ENCODE peak calls at places on chromosomes 13 and 19, in four cellular contexts. One of them, this sample, is unnamed.

GRCh38 chr19:50567052-50567841 is 988 bp downstream of the LRRC4B start:
- DNase-seq in fibroblast of lung: no peak
- DNase-seq in RWPE2: no peak
- DNase-seq in body of pancreas: no peak
- DNase-seq in this sample: no peak

GRCh38 chr19:52601025-52601973 is 31.2 kb downstream of the ZNF701 start:
- DNase-seq in fibroblast of lung: peak; percentile 87
- DNase-seq in RWPE2: peak; percentile 93
- DNase-seq in body of pancreas: peak; percentile 97
- DNase-seq in this sample: peak; percentile 93

GRCh38 chr13:75180805-75181455 is 301.0 kb downstream of the TBC1D4 start:
- DNase-seq in fibroblast of lung: peak; percentile 51
- DNase-seq in RWPE2: no peak
- DNase-seq in body of pancreas: no peak
- DNase-seq in this sample: no peak

GRCh38 chr13:111855786-111856185 is 211.2 kb upstream of the SOX1 start:
- DNase-seq in fibroblast of lung: no peak
- DNase-seq in RWPE2: no peak
- DNase-seq in body of pancreas: no peak
- DNase-seq in this sample: no peak

GRCh38 chr13:48156466-48156865 is 61.6 kb upstream of the MED4 start:
- DNase-seq in fibroblast of lung: no peak
- DNase-seq in RWPE2: no peak
- DNase-seq in body of pancreas: no peak
- DNase-seq in this sample: peak; percentile 60

GRCh38 chr13:107275945-107276614 is 708.1 kb upstream of the ARGLU1 start:
- DNase-seq in fibroblast of lung: no peak
- DNase-seq in RWPE2: no peak
- DNase-seq in body of pancreas: no peak
- DNase-seq in this sample: no peak

GRCh38 chr13:61664821-61665705 is 249.4 kb upstream of the PCDH20 start:
- DNase-seq in fibroblast of lung: no peak
- DNase-seq in RWPE2: no peak
- DNase-seq in body of pancreas: no peak
- DNase-seq in this sample: no peak

GRCh38 chr13:109818136-109818535 is 31.8 kb upstream of the IRS2 start:
- DNase-seq in fibroblast of lung: no peak
- DNase-seq in RWPE2: no peak
- DNase-seq in body of pancreas: no peak
- DNase-seq in this sample: no peak

GRCh38 chr13:110044521-110045200 is 258.3 kb upstream of the IRS2 start:
- DNase-seq in fibroblast of lung: peak; percentile 19
- DNase-seq in RWPE2: no peak
- DNase-seq in body of pancreas: no peak
- DNase-seq in this sample: no peak

GRCh38 chr13:46354143-46355087 is 32.6 kb downstream of the RUBCNL start:
- DNase-seq in fibroblast of lung: peak; percentile 91
- DNase-seq in RWPE2: no peak
- DNase-seq in body of pancreas: no peak
- DNase-seq in this sample: no peak

GRCh38 chr13:87975035-87975434 is 303.9 kb downstream of the SLITRK5 start:
- DNase-seq in fibroblast of lung: peak; percentile 82
- DNase-seq in RWPE2: no peak
- DNase-seq in body of pancreas: no peak
- DNase-seq in this sample: no peak

GRCh38 chr19:1062387-1063029 is 4.5 kb upstream of the ARHGAP45 start:
- DNase-seq in fibroblast of lung: no peak
- DNase-seq in RWPE2: no peak
- DNase-seq in body of pancreas: no peak
- DNase-seq in this sample: no peak

GRCh38 chr19:42496551-42497133 is 31.6 kb downstream of the CEACAM1 start:
- DNase-seq in fibroblast of lung: no peak
- DNase-seq in RWPE2: no peak
- DNase-seq in body of pancreas: no peak
- DNase-seq in this sample: no peak

GRCh38 chr13:99310382-99311031 is 3.3 kb upstream of the GPR183 start:
- DNase-seq in fibroblast of lung: peak; percentile 90
- DNase-seq in RWPE2: no peak
- DNase-seq in body of pancreas: no peak
- DNase-seq in this sample: no peak

GRCh38 chr13:99312493-99312883 is 5.3 kb upstream of the GPR183 start:
- DNase-seq in fibroblast of lung: peak; percentile 61
- DNase-seq in RWPE2: no peak
- DNase-seq in body of pancreas: peak; percentile 39
- DNase-seq in this sample: no peak

GRCh38 chr13:99313473-99313872 is 6.3 kb upstream of the GPR183 start:
- DNase-seq in fibroblast of lung: no peak
- DNase-seq in RWPE2: no peak
- DNase-seq in body of pancreas: no peak
- DNase-seq in this sample: no peak

GRCh38 chr13:99311748-99312492 is 4.7 kb upstream of the GPR183 start:
- DNase-seq in fibroblast of lung: no peak
- DNase-seq in RWPE2: no peak
- DNase-seq in body of pancreas: no peak
- DNase-seq in this sample: no peak

GRCh38 chr13:99311137-99311536 is 3.9 kb upstream of the GPR183 start:
- DNase-seq in fibroblast of lung: no peak
- DNase-seq in RWPE2: no peak
- DNase-seq in body of pancreas: no peak
- DNase-seq in this sample: no peak
- H3K27ac ChIP-seq in fibroblast of lung: peak overlapping the region; percentile 38
- H3K27ac ChIP-seq in RWPE2: no peak overlapping the region
- H3K27ac ChIP-seq in body of pancreas: no peak overlapping the region
- H3K27ac ChIP-seq in this sample: no peak overlapping the region

GRCh38 chr19:17562097-17562496 is 6.6 kb downstream of the COLGALT1 start:
- DNase-seq in fibroblast of lung: no peak
- DNase-seq in RWPE2: no peak
- DNase-seq in body of pancreas: no peak
- DNase-seq in this sample: no peak
- H3K27ac ChIP-seq in fibroblast of lung: no peak overlapping the region
- H3K27ac ChIP-seq in RWPE2: no peak overlapping the region
- H3K27ac ChIP-seq in body of pancreas: no peak overlapping the region
- H3K27ac ChIP-seq in this sample: no peak overlapping the region

GRCh38 chr19:13052447-13053232 is 50.0 kb downstream of the LYL1 start:
- DNase-seq in fibroblast of lung: no peak
- DNase-seq in RWPE2: no peak
- DNase-seq in body of pancreas: no peak
- DNase-seq in this sample: no peak

GRCh38 chr19:13053238-13053637 is 49.4 kb downstream of the LYL1 start:
- DNase-seq in fibroblast of lung: peak; percentile 26
- DNase-seq in RWPE2: no peak
- DNase-seq in body of pancreas: no peak
- DNase-seq in this sample: no peak

GRCh38 chr19:13047374-13047773 is 52.1 kb downstream of the NFIX start:
- DNase-seq in fibroblast of lung: no peak
- DNase-seq in RWPE2: no peak
- DNase-seq in body of pancreas: no peak
- DNase-seq in this sample: no peak

GRCh38 chr19:13051581-13052165 is 51.0 kb downstream of the LYL1 start:
- DNase-seq in fibroblast of lung: peak; percentile 67
- DNase-seq in RWPE2: peak; percentile 82
- DNase-seq in body of pancreas: peak; percentile 84
- DNase-seq in this sample: no peak

DNA sequence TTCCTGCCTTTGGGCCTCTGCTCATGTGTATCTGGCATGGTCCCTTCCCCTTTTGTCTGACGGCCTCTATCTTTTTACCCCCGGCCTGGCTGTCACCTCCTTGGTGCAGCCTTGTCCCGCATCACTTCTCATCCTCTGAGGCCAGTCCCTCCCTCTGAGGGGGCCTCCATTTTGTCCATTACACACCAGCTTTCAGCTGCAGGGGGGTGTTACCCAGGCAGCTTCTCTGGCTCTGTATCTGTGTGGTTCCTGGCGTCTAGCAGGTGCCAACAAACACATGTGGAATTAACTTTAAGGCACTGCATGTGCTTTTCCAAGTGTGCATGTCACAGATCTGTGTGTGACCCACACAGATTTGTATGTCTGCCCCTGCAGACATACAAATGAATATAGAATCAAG is 52.4 kb downstream of the LYL1 start:
- DNase-seq in fibroblast of lung: no peak
- DNase-seq in RWPE2: no peak
- DNase-seq in body of pancreas: no peak
- DNase-seq in this sample: no peak
- H3K27ac ChIP-seq in fibroblast of lung: no peak overlapping the region
- H3K27ac ChIP-seq in RWPE2: no peak overlapping the region
- H3K27ac ChIP-seq in body of pancreas: peak overlapping the region; percentile 89
- H3K27ac ChIP-seq in this sample: no peak overlapping the region

DNA sequence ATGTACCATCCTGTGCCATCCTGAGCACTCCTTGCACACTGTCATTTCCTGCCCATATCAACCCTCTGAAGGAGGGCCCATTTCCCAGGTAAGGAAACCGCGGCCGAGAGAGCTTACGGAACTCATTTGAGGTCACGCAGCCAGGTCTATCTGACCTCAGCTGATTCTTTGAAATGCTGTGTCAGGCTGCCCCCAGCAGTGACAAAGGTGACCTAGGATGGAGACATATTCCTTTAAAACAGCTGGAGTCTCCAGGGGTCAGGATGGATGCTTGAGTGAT is 42.2 kb upstream of the VSTM2B start:
- DNase-seq in fibroblast of lung: no peak
- DNase-seq in RWPE2: no peak
- DNase-seq in body of pancreas: no peak
- DNase-seq in this sample: no peak
- H3K27ac ChIP-seq in fibroblast of lung: no peak overlapping the region
- H3K27ac ChIP-seq in RWPE2: no peak overlapping the region
- H3K27ac ChIP-seq in body of pancreas: no peak overlapping the region
- H3K27ac ChIP-seq in this sample: no peak overlapping the region

GRCh38 chr13:51397262-51397933 is 55.4 kb downstream of the INTS6 start:
- DNase-seq in fibroblast of lung: peak; percentile 69
- DNase-seq in RWPE2: no peak
- DNase-seq in body of pancreas: peak; percentile 14
- DNase-seq in this sample: no peak

GRCh38 chr13:51394724-51395123 is 55.2 kb downstream of the SERPINE3 start:
- DNase-seq in fibroblast of lung: no peak
- DNase-seq in RWPE2: no peak
- DNase-seq in body of pancreas: no peak
- DNase-seq in this sample: no peak

GRCh38 chr13:51396352-51396751 is 56.5 kb downstream of the INTS6 start:
- DNase-seq in fibroblast of lung: peak; percentile 46
- DNase-seq in RWPE2: no peak
- DNase-seq in body of pancreas: no peak
- DNase-seq in this sample: no peak
- H3K27ac ChIP-seq in fibroblast of lung: no peak overlapping the region
- H3K27ac ChIP-seq in RWPE2: no peak overlapping the region
- H3K27ac ChIP-seq in body of pancreas: no peak overlapping the region
- H3K27ac ChIP-seq in this sample: no peak overlapping the region

GRCh38 chr19:55660404-55660803 is 5.6 kb downstream of the U2AF2 start:
- DNase-seq in fibroblast of lung: no peak
- DNase-seq in RWPE2: no peak
- DNase-seq in body of pancreas: no peak
- DNase-seq in this sample: no peak

GRCh38 chr19:55660991-55661390 is 6.2 kb downstream of the U2AF2 start:
- DNase-seq in fibroblast of lung: no peak
- DNase-seq in RWPE2: no peak
- DNase-seq in body of pancreas: no peak
- DNase-seq in this sample: no peak

GRCh38 chr19:55659822-55660221 is 5.0 kb downstream of the U2AF2 start:
- DNase-seq in fibroblast of lung: no peak
- DNase-seq in RWPE2: no peak
- DNase-seq in body of pancreas: no peak
- DNase-seq in this sample: no peak

GRCh38 chr19:55657004-55657747 is 2.3 kb downstream of the U2AF2 start:
- DNase-seq in fibroblast of lung: no peak
- DNase-seq in RWPE2: peak; percentile 42
- DNase-seq in body of pancreas: peak; percentile 57
- DNase-seq in this sample: no peak

GRCh38 chr19:55658846-55659459 is 4.1 kb downstream of the U2AF2 start:
- DNase-seq in fibroblast of lung: no peak
- DNase-seq in RWPE2: peak; percentile 41
- DNase-seq in body of pancreas: no peak
- DNase-seq in this sample: no peak
- H3K27ac ChIP-seq in fibroblast of lung: no peak overlapping the region
- H3K27ac ChIP-seq in RWPE2: no peak overlapping the region
- H3K27ac ChIP-seq in body of pancreas: no peak overlapping the region
- H3K27ac ChIP-seq in this sample: no peak overlapping the region

DNA sequence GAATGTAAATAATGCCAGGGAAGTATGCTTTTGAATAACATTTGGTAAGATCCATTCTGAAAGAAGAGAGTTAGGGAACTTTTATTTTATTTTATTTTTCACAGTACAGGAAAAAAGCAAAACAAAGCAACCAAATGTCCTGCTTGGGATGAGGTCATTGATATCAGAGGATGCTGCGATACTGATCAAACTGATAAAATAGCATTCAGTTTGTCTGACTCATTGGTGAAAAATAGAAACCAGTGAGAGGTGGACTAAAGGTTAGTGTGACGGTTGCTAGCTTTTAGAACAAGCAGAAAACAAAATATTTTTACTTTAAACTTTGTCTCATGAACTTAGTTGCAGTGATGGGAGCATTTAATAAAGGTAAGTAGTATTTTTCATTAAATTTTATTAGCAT is 37.2 kb downstream of the ITGBL1 start:
- DNase-seq in fibroblast of lung: no peak
- DNase-seq in RWPE2: no peak
- DNase-seq in body of pancreas: no peak
- DNase-seq in this sample: no peak
- H3K27ac ChIP-seq in fibroblast of lung: no peak overlapping the region
- H3K27ac ChIP-seq in RWPE2: no peak overlapping the region
- H3K27ac ChIP-seq in body of pancreas: no peak overlapping the region
- H3K27ac ChIP-seq in this sample: no peak overlapping the region

DNA sequence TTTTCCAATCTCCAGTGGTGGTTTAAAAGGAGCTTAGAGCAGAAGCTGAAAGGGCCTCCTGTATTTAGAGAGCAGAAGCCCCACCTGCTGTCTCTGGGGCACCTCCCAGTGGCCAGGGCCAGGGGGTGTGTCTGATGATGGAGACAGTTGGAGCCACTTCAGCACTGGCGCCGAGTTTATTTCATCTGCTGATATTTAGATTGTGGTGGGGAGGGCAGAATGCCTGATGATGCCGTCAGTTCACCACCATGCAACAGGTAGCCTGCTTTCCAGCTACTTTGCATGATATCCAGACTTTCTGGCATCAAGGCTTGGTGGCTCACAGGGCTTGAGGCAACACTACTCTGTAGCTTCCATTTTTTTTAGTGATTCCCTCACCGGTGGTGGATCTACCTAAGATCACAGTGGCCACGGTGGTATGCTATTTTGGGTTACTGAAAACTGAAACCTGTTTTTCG is 371.9 kb downstream of the KCNRG start:
- DNase-seq in fibroblast of lung: peak; percentile 44
- DNase-seq in RWPE2: no peak
- DNase-seq in body of pancreas: peak; percentile 56
- DNase-seq in this sample: no peak
- H3K27ac ChIP-seq in fibroblast of lung: peak overlapping the region; percentile 37
- H3K27ac ChIP-seq in RWPE2: no peak overlapping the region
- H3K27ac ChIP-seq in body of pancreas: no peak overlapping the region
- H3K27ac ChIP-seq in this sample: no peak overlapping the region